ENCODE peak calls at places on chromosomes 13 and 19, in ten cellular contexts. N, K, Y, Z, S, P, V, A, F and L are unnamed samples.

GRCh38 chr19:7916137-7916907 is 1.7 kb downstream of the TGFBR3L start:
- DNase-seq in Y (no peak), Z (no peak), K (no peak), A (peak), S (no peak), N (peak), P (no peak), V (peak), F (peak), L (no peak)

GRCh38 chr19:49856574-49857021 is 5.6 kb downstream of the PTOV1 start:
- DNase-seq in S (no peak), A (no peak), P (no peak), Z (no peak), V (no peak), K (no peak), F (no peak), N (no peak), Y (no peak), L (peak)

GRCh38 chr13:30354481-30355404 is 47.4 kb upstream of the KATNAL1 start:
- DNase-seq in S (no peak), Y (peak), A (no peak), F (no peak), Z (no peak), V (no peak), N (no peak), K (no peak), P (no peak), L (no peak)

GRCh38 chr13:96229356-96229755 is 139.4 kb downstream of the HS6ST3 start:
- DNase-seq in P (no peak), N (no peak), Z (no peak), A (peak), S (peak), Y (no peak), F (no peak), K (no peak), V (no peak), L (peak)

GRCh38 chr13:76853481-76853880 is 32.7 kb downstream of the KCTD12 start:
- DNase-seq in N (no peak), S (no peak), F (no peak), A (no peak), K (no peak), Z (no peak), P (no peak), Y (peak), V (no peak), L (no peak)

GRCh38 chr19:46631481-46631880 is 4.5 kb downstream of the GNG8 start:
- DNase-seq in Z (no peak), P (no peak), F (no peak), N (no peak), K (no peak), V (peak), Y (peak), S (peak), A (no peak), L (peak)

GRCh38 chr19:3366104-3366760 is at the start of gene NFIC:
- DNase-seq in Y (peak), V (peak), Z (no peak), F (peak), P (peak), K (peak), N (no peak), A (peak), S (peak), L (peak)

GRCh38 chr13:44929691-44930090 is 59.6 kb downstream of the NUFIP1 start:
- DNase-seq in N (no peak), Y (no peak), F (no peak), V (no peak), P (no peak), Z (no peak), A (no peak), K (no peak), S (no peak), L (no peak)

GRCh38 chr19:57778358-57778757 is 8.9 kb downstream of the ZNF586 start:
- DNase-seq in N (no peak), F (no peak), A (no peak), K (no peak), Y (no peak), V (no peak), Z (no peak), S (no peak), P (no peak), L (no peak)

GRCh38 chr19:38173324-38174041 is 50.5 kb downstream of the DPF1 start:
- DNase-seq in S (no peak), A (peak), Z (no peak), K (peak), P (peak), F (peak), Y (peak), V (peak), N (no peak), L (no peak)

GRCh38 chr19:8827277-8827676 is 4.8 kb downstream of the ZNF558 start:
- DNase-seq in A (no peak), Y (no peak), N (no peak), Z (no peak), S (peak), K (no peak), V (no peak), F (no peak), P (no peak), L (no peak)